ENCODE peak calls at places on chromosome 3, in nine cellular contexts. I, X, F, V, Y, Z, E, Q and W are unnamed samples.

GRCh38 chr3:186590580-186591296 is 20.2 kb downstream of the DNAJB11 start:
- DNase-seq in Q (no peak), Z (no peak), X (no peak), E (no peak), F (no peak), V (no peak), I (no peak), Y (no peak), W (no peak)

GRCh38 chr3:128122013-128122412 is 1.6 kb downstream of the RUVBL1 start:
- DNase-seq in X (no peak), I (no peak), Q (no peak), E (no peak), Y (no peak), V (no peak), Z (no peak), F (no peak), W (no peak)

GRCh38 chr3:131110087-131110486 is 83.4 kb downstream of the NEK11 start:
- DNase-seq in Q (peak; percentile 49), Z (no peak), I (no peak), V (peak; percentile 83), F (no peak), Y (peak; percentile 74), E (no peak), X (peak; percentile 92), W (peak; percentile 82)

GRCh38 chr3:111080357-111080937 is 8.8 kb downstream of the NECTIN3 start:
- DNase-seq in Q (peak; percentile 74), Y (no peak), I (no peak), F (no peak), X (peak; percentile 73), E (no peak), Z (no peak), V (no peak), W (peak; percentile 72)

GRCh38 chr3:165211749-165212148 is 15.6 kb upstream of the SLITRK3 start:
- DNase-seq in Q (no peak), F (no peak), I (no peak), Y (no peak), E (no peak), X (no peak), V (no peak), Z (no peak), W (no peak)

GRCh38 chr3:124577494-124578167 is 152.6 kb upstream of the UMPS start:
- DNase-seq in E (no peak), X (no peak), F (no peak), I (no peak), V (no peak), Y (no peak), Z (no peak), Q (no peak), W (no peak)

GRCh38 chr3:162138509-162138908 is 641.9 kb downstream of the OTOL1 start:
- DNase-seq in F (peak; percentile 56), Q (no peak), Y (no peak), V (no peak), X (no peak), Z (no peak), E (no peak), I (no peak), W (no peak)

GRCh38 chr3:72133329-72134011 is 348.5 kb upstream of the PROK2 start:
- DNase-seq in V (no peak), E (no peak), Z (no peak), X (no peak), I (no peak), Q (no peak), Y (no peak), F (no peak), W (no peak)

GRCh38 chr3:108830991-108831390 is 8.4 kb downstream of the TRAT1 start:
- DNase-seq in V (no peak), I (no peak), X (no peak), Y (no peak), E (no peak), F (no peak), Z (no peak), Q (no peak), W (no peak)

GRCh38 chr3:84772841-84773240 is 185.9 kb upstream of the CADM2 start:
- DNase-seq in I (no peak), F (no peak), X (peak; percentile 11), Q (no peak), Y (no peak), V (no peak), E (no peak), Z (no peak), W (no peak)

GRCh38 chr3:25910997-25911396 is 121.1 kb downstream of the OXSM start:
- DNase-seq in E (peak; percentile 18), X (peak; percentile 26), Z (no peak), I (no peak), Q (no peak), Y (peak; percentile 2), F (no peak), V (no peak), W (peak; percentile 48)

GRCh38 chr3:45794177-45794560 is 2.2 kb downstream of the SLC6A20 start:
- DNase-seq in I (no peak), Y (no peak), X (no peak), Z (no peak), E (no peak), Q (no peak), V (no peak), F (no peak), W (no peak)

GRCh38 chr3:141845407-141846049 is 30.9 kb upstream of the ATP1B3 start:
- DNase-seq in V (no peak), Y (no peak), Z (no peak), E (no peak), I (no peak), Q (no peak), F (no peak), X (peak; percentile 9), W (no peak)

GRCh38 chr3:182967218-182968204 is 12.8 kb downstream of the DCUN1D1 start:
- DNase-seq in I (no peak), Z (no peak), F (no peak), X (no peak), E (no peak), Y (no peak), V (no peak), Q (peak; percentile 30), W (no peak)

GRCh38 chr3:11145888-11146287 is 8.4 kb upstream of the HRH1 start:
- DNase-seq in V (peak; percentile 44), Q (peak; percentile 36), E (no peak), F (no peak), Z (no peak), I (no peak), X (peak; percentile 84), Y (peak; percentile 89), W (peak; percentile 87)

GRCh38 chr3:168096210-168096795 is 579 bp upstream of the GOLIM4 start:
- DNase-seq in V (peak; percentile 75), Q (peak; percentile 95), I (no peak), F (peak; percentile 68), E (peak; percentile 58), Y (peak; percentile 90), X (peak; percentile 95), Z (peak; percentile 62), W (peak; percentile 93)

GRCh38 chr3:166211451-166211850 is 374.2 kb upstream of the BCHE start:
- DNase-seq in E (no peak), X (no peak), Y (no peak), I (no peak), Q (no peak), V (no peak), Z (no peak), F (no peak), W (no peak)

GRCh38 chr3:187334904-187335303 is 33.3 kb upstream of the RTP4 start:
- DNase-seq in V (no peak), Q (no peak), Y (no peak), F (no peak), Z (no peak), I (no peak), E (no peak), X (no peak), W (no peak)

GRCh38 chr3:169687603-169688002 is 24.1 kb upstream of the MECOM start:
- DNase-seq in I (no peak), Y (no peak), Q (no peak), Z (no peak), V (no peak), F (no peak), E (no peak), X (no peak), W (no peak)

GRCh38 chr3:102181202-102181920 is 253.5 kb upstream of the ZPLD1 start:
- DNase-seq in Y (peak; percentile 83), E (no peak), Q (peak; percentile 79), Z (no peak), V (no peak), F (no peak), I (no peak), X (peak; percentile 97), W (peak; percentile 95)

GRCh38 chr3:55592572-55592971 is 105.5 kb upstream of the WNT5A start:
- DNase-seq in X (no peak), F (no peak), E (no peak), Q (no peak), V (no peak), I (no peak), Y (no peak), Z (no peak), W (no peak)

GRCh38 chr3:54567949-54568348 is 359.9 kb downstream of the LRTM1 start:
- DNase-seq in Q (no peak), E (no peak), V (no peak), I (no peak), Y (no peak), X (no peak), F (no peak), Z (no peak), W (no peak)